ENCODE peak calls at places on chromosome 5, in six cellular contexts. One of them, this sample, is unnamed.

GRCh38 chr5:122586351-122586750 is 188.5 kb upstream of the SNX2 start:
- DNase-seq in astrocyte: peak
- DNase-seq in HL-60: no peak
- DNase-seq in GM12864: no peak
- DNase-seq in CD14-positive monocyte: no peak
- DNase-seq in BJ: peak
- DNase-seq in this sample: no peak

GRCh38 chr5:157657516-157657915 is 5.3 kb upstream of the SOX30 start:
- DNase-seq in HL-60: no peak
- DNase-seq in CD14-positive monocyte: no peak
- DNase-seq in astrocyte: no peak
- DNase-seq in BJ: no peak
- DNase-seq in GM12864: no peak
- DNase-seq in this sample: no peak

GRCh38 chr5:163529698-163530097 is 24.3 kb downstream of the MAT2B start:
- DNase-seq in GM12864: no peak
- DNase-seq in astrocyte: no peak
- DNase-seq in CD14-positive monocyte: no peak
- DNase-seq in HL-60: no peak
- DNase-seq in BJ: no peak
- DNase-seq in this sample: no peak

GRCh38 chr5:67617051-67617450 is 420.5 kb upstream of the CD180 start:
- DNase-seq in BJ: no peak
- DNase-seq in astrocyte: no peak
- DNase-seq in HL-60: no peak
- DNase-seq in GM12864: no peak
- DNase-seq in CD14-positive monocyte: no peak
- DNase-seq in this sample: no peak

GRCh38 chr5:139473105-139473504 is 2.3 kb downstream of the SMIM33 start:
- DNase-seq in GM12864: no peak
- DNase-seq in astrocyte: no peak
- DNase-seq in HL-60: no peak
- DNase-seq in CD14-positive monocyte: no peak
- DNase-seq in BJ: no peak
- DNase-seq in this sample: no peak

GRCh38 chr5:35898952-35899351 is 39.5 kb downstream of the CAPSL start:
- DNase-seq in GM12864: no peak
- DNase-seq in HL-60: no peak
- DNase-seq in CD14-positive monocyte: no peak
- DNase-seq in BJ: no peak
- DNase-seq in astrocyte: no peak
- DNase-seq in this sample: no peak

GRCh38 chr5:176780071-176780850 is 30.1 kb upstream of the UNC5A start:
- DNase-seq in HL-60: no peak
- DNase-seq in astrocyte: no peak
- DNase-seq in GM12864: no peak
- DNase-seq in CD14-positive monocyte: no peak
- DNase-seq in BJ: no peak
- DNase-seq in this sample: no peak

GRCh38 chr5:141501805-141502204 is 12.9 kb downstream of the PCDHGC5 start:
- DNase-seq in GM12864: no peak
- DNase-seq in astrocyte: no peak
- DNase-seq in CD14-positive monocyte: no peak
- DNase-seq in HL-60: no peak
- DNase-seq in BJ: no peak
- DNase-seq in this sample: no peak

GRCh38 chr5:35675392-35675791 is 57.7 kb downstream of the SPEF2 start:
- DNase-seq in BJ: no peak
- DNase-seq in HL-60: no peak
- DNase-seq in CD14-positive monocyte: no peak
- DNase-seq in astrocyte: no peak
- DNase-seq in GM12864: no peak
- DNase-seq in this sample: no peak

GRCh38 chr5:29122306-29122705 is 2071.2 kb upstream of the CDH6 start:
- DNase-seq in HL-60: no peak
- DNase-seq in astrocyte: no peak
- DNase-seq in CD14-positive monocyte: no peak
- DNase-seq in BJ: no peak
- DNase-seq in GM12864: no peak
- DNase-seq in this sample: no peak

GRCh38 chr5:139065296-139065695 is 132.9 kb downstream of the SIL1 start:
- DNase-seq in astrocyte: peak
- DNase-seq in BJ: no peak
- DNase-seq in HL-60: no peak
- DNase-seq in GM12864: no peak
- DNase-seq in CD14-positive monocyte: no peak
- DNase-seq in this sample: no peak

GRCh38 chr5:10522224-10522611 is 41.7 kb upstream of the ANKRD33B start:
- DNase-seq in CD14-positive monocyte: no peak
- DNase-seq in HL-60: no peak
- DNase-seq in BJ: no peak
- DNase-seq in GM12864: no peak
- DNase-seq in astrocyte: no peak
- DNase-seq in this sample: no peak

GRCh38 chr5:10527281-10527950 is 36.5 kb upstream of the ANKRD33B start:
- DNase-seq in CD14-positive monocyte: no peak
- DNase-seq in astrocyte: peak
- DNase-seq in GM12864: no peak
- DNase-seq in BJ: no peak
- DNase-seq in HL-60: no peak
- DNase-seq in this sample: no peak

GRCh38 chr5:10525124-10525495 is 38.8 kb upstream of the ANKRD33B start:
- DNase-seq in astrocyte: no peak
- DNase-seq in CD14-positive monocyte: no peak
- DNase-seq in GM12864: no peak
- DNase-seq in HL-60: no peak
- DNase-seq in BJ: no peak
- DNase-seq in this sample: no peak

GRCh38 chr5:10521466-10522223 is 42.2 kb upstream of the ANKRD33B start:
- DNase-seq in BJ: no peak
- DNase-seq in GM12864: no peak
- DNase-seq in HL-60: no peak
- DNase-seq in CD14-positive monocyte: no peak
- DNase-seq in astrocyte: no peak
- DNase-seq in this sample: no peak

GRCh38 chr5:10524376-10525123 is 39.3 kb upstream of the ANKRD33B start:
- DNase-seq in astrocyte: peak
- DNase-seq in CD14-positive monocyte: no peak
- DNase-seq in BJ: peak
- DNase-seq in HL-60: no peak
- DNase-seq in GM12864: no peak
- DNase-seq in this sample: peak
- TF ChIP-seq CTCF in astrocyte: no peak
- TF ChIP-seq CTCF in CD14-positive monocyte: no peak
- TF ChIP-seq CTCF in BJ: no peak
- TF ChIP-seq CTCF in HL-60: no peak
- TF ChIP-seq CTCF in GM12864: no peak
- TF ChIP-seq CTCF in this sample: no peak

GRCh38 chr5:78548216-78548615 is 100.4 kb downstream of the LHFPL2 start:
- DNase-seq in HL-60: no peak
- DNase-seq in BJ: no peak
- DNase-seq in CD14-positive monocyte: no peak
- DNase-seq in GM12864: no peak
- DNase-seq in astrocyte: no peak
- DNase-seq in this sample: no peak

GRCh38 chr5:78549043-78549442 is 99.5 kb downstream of the LHFPL2 start:
- DNase-seq in GM12864: no peak
- DNase-seq in CD14-positive monocyte: peak
- DNase-seq in HL-60: peak
- DNase-seq in astrocyte: no peak
- DNase-seq in BJ: no peak
- DNase-seq in this sample: no peak

GRCh38 chr5:78553578-78553977 is 95.0 kb downstream of the LHFPL2 start:
- DNase-seq in astrocyte: no peak
- DNase-seq in GM12864: no peak
- DNase-seq in CD14-positive monocyte: no peak
- DNase-seq in HL-60: no peak
- DNase-seq in BJ: no peak
- DNase-seq in this sample: no peak

GRCh38 chr5:78552729-78553341 is 95.7 kb downstream of the LHFPL2 start:
- DNase-seq in CD14-positive monocyte: no peak
- DNase-seq in GM12864: no peak
- DNase-seq in BJ: no peak
- DNase-seq in HL-60: peak
- DNase-seq in astrocyte: no peak
- DNase-seq in this sample: no peak

DNA sequence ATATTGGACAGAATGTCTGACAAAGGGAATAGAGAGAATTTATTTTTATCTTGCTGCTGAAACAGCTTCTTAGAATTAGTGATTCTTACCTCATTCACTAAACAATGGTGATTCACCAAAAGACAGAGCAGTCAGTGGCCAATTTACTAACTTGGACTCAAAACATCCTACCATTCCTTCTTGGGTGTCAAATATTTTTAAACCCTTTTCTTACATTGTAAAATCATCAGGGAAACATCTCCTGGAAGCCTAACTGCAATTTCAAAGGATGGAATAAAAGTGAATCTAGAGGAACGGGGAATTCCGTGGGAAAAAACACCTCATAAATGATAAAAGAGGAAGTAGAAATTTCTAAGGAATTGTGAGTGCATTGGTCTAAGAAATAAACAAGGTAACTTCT is 97.7 kb downstream of the LHFPL2 start:
- DNase-seq in HL-60: no peak
- DNase-seq in CD14-positive monocyte: no peak
- DNase-seq in GM12864: no peak
- DNase-seq in astrocyte: peak
- DNase-seq in BJ: no peak
- DNase-seq in this sample: no peak
- TF ChIP-seq CTCF in HL-60: no peak
- TF ChIP-seq CTCF in CD14-positive monocyte: no peak
- TF ChIP-seq CTCF in GM12864: no peak
- TF ChIP-seq CTCF in astrocyte: no peak
- TF ChIP-seq CTCF in BJ: no peak
- TF ChIP-seq CTCF in this sample: no peak

DNA sequence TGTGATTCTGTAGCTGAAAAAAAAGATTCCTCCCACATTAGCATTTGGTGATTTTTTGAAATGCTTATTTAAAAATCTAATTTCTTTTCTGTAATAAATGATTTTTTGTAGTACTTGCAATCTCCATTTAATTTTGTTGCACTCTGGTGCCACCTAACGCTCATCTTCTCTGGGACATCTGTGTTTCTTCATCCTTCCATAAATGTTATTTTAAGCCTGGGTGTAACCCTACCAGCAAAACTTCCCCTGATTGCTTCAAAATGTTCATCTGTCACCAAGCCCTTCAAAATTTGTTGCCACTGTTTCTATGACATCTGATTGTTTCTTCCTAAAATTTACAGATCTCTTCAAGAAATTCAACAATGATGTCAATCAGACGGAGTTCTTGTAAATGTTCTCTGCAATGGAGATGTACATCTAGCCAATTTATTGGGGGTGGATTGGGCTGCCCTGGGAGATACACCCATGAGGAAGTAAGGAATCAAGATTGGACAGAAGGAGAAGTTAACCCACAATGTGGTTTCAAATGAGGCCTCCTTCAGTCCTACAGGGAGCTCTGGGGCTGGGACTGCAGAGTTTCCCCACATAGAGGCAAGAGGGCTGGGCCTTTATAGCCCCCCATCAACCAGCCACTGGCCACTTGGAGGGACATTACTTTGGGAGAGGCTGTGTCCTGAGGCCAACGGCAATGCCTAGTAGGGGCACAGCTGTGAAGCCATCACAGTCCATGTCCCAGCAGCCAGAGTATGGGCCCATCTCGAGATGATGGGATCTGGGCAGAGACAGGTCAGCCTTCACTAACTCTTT is 23.3 kb downstream of the MCTP1 start:
- DNase-seq in GM12864: no peak
- DNase-seq in HL-60: peak
- DNase-seq in BJ: peak
- DNase-seq in CD14-positive monocyte: peak
- DNase-seq in astrocyte: no peak
- DNase-seq in this sample: no peak
- TF ChIP-seq CTCF in GM12864: peak
- TF ChIP-seq CTCF in HL-60: no peak
- TF ChIP-seq CTCF in BJ: peak
- TF ChIP-seq CTCF in CD14-positive monocyte: peak
- TF ChIP-seq CTCF in astrocyte: peak
- TF ChIP-seq CTCF in this sample: peak

DNA sequence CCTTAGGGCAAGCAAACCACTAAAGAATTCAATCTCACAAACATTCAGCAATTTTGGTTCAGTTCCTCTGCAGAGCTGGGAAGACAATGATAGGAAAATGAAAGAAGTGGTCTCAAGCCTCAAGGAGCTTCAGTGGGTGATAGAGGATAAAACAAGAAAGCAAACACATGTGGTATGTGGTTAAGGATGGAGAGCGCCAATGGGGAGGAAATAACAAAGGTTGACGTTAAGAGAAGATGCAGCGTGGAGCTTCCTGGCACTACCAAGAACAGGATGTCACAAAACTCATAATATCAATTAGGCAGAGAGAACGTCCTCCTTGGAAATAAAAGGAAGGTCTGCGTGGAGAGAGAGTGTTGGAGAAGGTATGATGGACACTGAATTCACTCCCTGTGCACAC is 411.4 kb upstream of the DAP start:
- DNase-seq in GM12864: no peak
- DNase-seq in CD14-positive monocyte: no peak
- DNase-seq in HL-60: no peak
- DNase-seq in BJ: no peak
- DNase-seq in astrocyte: no peak
- DNase-seq in this sample: no peak
- TF ChIP-seq CTCF in GM12864: no peak
- TF ChIP-seq CTCF in CD14-positive monocyte: no peak
- TF ChIP-seq CTCF in HL-60: no peak
- TF ChIP-seq CTCF in BJ: no peak
- TF ChIP-seq CTCF in astrocyte: no peak
- TF ChIP-seq CTCF in this sample: no peak

GRCh38 chr5:32708949-32709348 is 2.2 kb upstream of the NPR3 start:
- DNase-seq in CD14-positive monocyte: no peak
- DNase-seq in HL-60: no peak
- DNase-seq in GM12864: no peak
- DNase-seq in BJ: no peak
- DNase-seq in astrocyte: no peak
- DNase-seq in this sample: no peak

GRCh38 chr5:32709789-32710334 is 1.3 kb upstream of the NPR3 start:
- DNase-seq in GM12864: no peak
- DNase-seq in astrocyte: peak
- DNase-seq in BJ: no peak
- DNase-seq in CD14-positive monocyte: no peak
- DNase-seq in HL-60: peak
- DNase-seq in this sample: peak

GRCh38 chr5:32703957-32704356 is 7.2 kb upstream of the NPR3 start:
- DNase-seq in GM12864: no peak
- DNase-seq in astrocyte: no peak
- DNase-seq in CD14-positive monocyte: no peak
- DNase-seq in BJ: no peak
- DNase-seq in HL-60: no peak
- DNase-seq in this sample: no peak

GRCh38 chr5:32710335-32710858 is 724 bp upstream of the NPR3 start:
- DNase-seq in CD14-positive monocyte: no peak
- DNase-seq in astrocyte: no peak
- DNase-seq in HL-60: no peak
- DNase-seq in GM12864: no peak
- DNase-seq in BJ: no peak
- DNase-seq in this sample: peak

GRCh38 chr5:32707394-32707997 is 3.6 kb upstream of the NPR3 start:
- DNase-seq in CD14-positive monocyte: no peak
- DNase-seq in astrocyte: no peak
- DNase-seq in GM12864: no peak
- DNase-seq in BJ: no peak
- DNase-seq in HL-60: no peak
- DNase-seq in this sample: no peak
- TF ChIP-seq CTCF in CD14-positive monocyte: peak
- TF ChIP-seq CTCF in astrocyte: peak
- TF ChIP-seq CTCF in GM12864: peak
- TF ChIP-seq CTCF in BJ: peak
- TF ChIP-seq CTCF in HL-60: no peak
- TF ChIP-seq CTCF in this sample: peak

This sample was measured in glutamatergic neuron.